ENCODE peak calls at places on chromosomes 11 and 22, in six cellular contexts. One of them, this sample, is unnamed.

GRCh38 chr11:2888266-2888968 is 2.8 kb upstream of the CDKN1C start:
- DNase-seq in midbrain: peak; percentile 84
- DNase-seq in DMS79: peak; percentile 25
- DNase-seq in activated CD8-positive, alpha-beta T cell treated with anti-CD3 and anti-CD28 coated beads for 36 hours: peak; percentile 93
- DNase-seq in 8988T: peak; percentile 99
- DNase-seq in stimulated activated CD4-positive, alpha-beta T cell treated with anti-CD3 and anti-CD28 coated beads, Interleukin-2, amount 100 ng/mL, for 48 hours: peak; percentile 93
- DNase-seq in this sample: peak; percentile 90

GRCh38 chr11:7927635-7928034 is 3.4 kb downstream of the OR10A6 start:
- DNase-seq in midbrain: no peak
- DNase-seq in 8988T: no peak
- DNase-seq in DMS79: no peak
- DNase-seq in activated CD8-positive, alpha-beta T cell treated with anti-CD3 and anti-CD28 coated beads for 36 hours: no peak
- DNase-seq in stimulated activated CD4-positive, alpha-beta T cell treated with anti-CD3 and anti-CD28 coated beads, Interleukin-2, amount 100 ng/mL, for 48 hours: no peak
- DNase-seq in this sample: peak; percentile 8

GRCh38 chr11:9002920-9003572 is 755 bp downstream of the NRIP3 start:
- DNase-seq in DMS79: no peak
- DNase-seq in stimulated activated CD4-positive, alpha-beta T cell treated with anti-CD3 and anti-CD28 coated beads, Interleukin-2, amount 100 ng/mL, for 48 hours: no peak
- DNase-seq in activated CD8-positive, alpha-beta T cell treated with anti-CD3 and anti-CD28 coated beads for 36 hours: peak; percentile 52
- DNase-seq in midbrain: no peak
- DNase-seq in 8988T: no peak
- DNase-seq in this sample: peak; percentile 32

GRCh38 chr11:132033051-132033450 is 662.6 kb downstream of the NTM start:
- DNase-seq in activated CD8-positive, alpha-beta T cell treated with anti-CD3 and anti-CD28 coated beads for 36 hours: no peak
- DNase-seq in midbrain: no peak
- DNase-seq in DMS79: no peak
- DNase-seq in 8988T: no peak
- DNase-seq in stimulated activated CD4-positive, alpha-beta T cell treated with anti-CD3 and anti-CD28 coated beads, Interleukin-2, amount 100 ng/mL, for 48 hours: no peak
- DNase-seq in this sample: no peak

GRCh38 chr11:118304227-118304808 is at the start of gene CD3E:
- DNase-seq in midbrain: no peak
- DNase-seq in stimulated activated CD4-positive, alpha-beta T cell treated with anti-CD3 and anti-CD28 coated beads, Interleukin-2, amount 100 ng/mL, for 48 hours: peak; percentile 53
- DNase-seq in DMS79: no peak
- DNase-seq in 8988T: no peak
- DNase-seq in activated CD8-positive, alpha-beta T cell treated with anti-CD3 and anti-CD28 coated beads for 36 hours: peak; percentile 88
- DNase-seq in this sample: peak; percentile 84

GRCh38 chr11:60905551-60906113 is 753 bp downstream of the PRPF19 start:
- DNase-seq in midbrain: no peak
- DNase-seq in activated CD8-positive, alpha-beta T cell treated with anti-CD3 and anti-CD28 coated beads for 36 hours: peak; percentile 33
- DNase-seq in 8988T: no peak
- DNase-seq in stimulated activated CD4-positive, alpha-beta T cell treated with anti-CD3 and anti-CD28 coated beads, Interleukin-2, amount 100 ng/mL, for 48 hours: no peak
- DNase-seq in DMS79: peak; percentile 4
- DNase-seq in this sample: peak; percentile 31

GRCh38 chr22:19197997-19198865 is 19.7 kb upstream of the SLC25A1 start:
- DNase-seq in stimulated activated CD4-positive, alpha-beta T cell treated with anti-CD3 and anti-CD28 coated beads, Interleukin-2, amount 100 ng/mL, for 48 hours: no peak
- DNase-seq in DMS79: no peak
- DNase-seq in midbrain: no peak
- DNase-seq in activated CD8-positive, alpha-beta T cell treated with anti-CD3 and anti-CD28 coated beads for 36 hours: no peak
- DNase-seq in 8988T: no peak
- DNase-seq in this sample: no peak

GRCh38 chr11:63564785-63565350 is 1.7 kb upstream of the PLAAT2 start:
- DNase-seq in activated CD8-positive, alpha-beta T cell treated with anti-CD3 and anti-CD28 coated beads for 36 hours: no peak
- DNase-seq in DMS79: no peak
- DNase-seq in 8988T: no peak
- DNase-seq in midbrain: no peak
- DNase-seq in stimulated activated CD4-positive, alpha-beta T cell treated with anti-CD3 and anti-CD28 coated beads, Interleukin-2, amount 100 ng/mL, for 48 hours: no peak
- DNase-seq in this sample: no peak

GRCh38 chr11:2828585-2829330 is 56.8 kb downstream of the CDKN1C start:
- DNase-seq in 8988T: no peak
- DNase-seq in midbrain: no peak
- DNase-seq in stimulated activated CD4-positive, alpha-beta T cell treated with anti-CD3 and anti-CD28 coated beads, Interleukin-2, amount 100 ng/mL, for 48 hours: no peak
- DNase-seq in activated CD8-positive, alpha-beta T cell treated with anti-CD3 and anti-CD28 coated beads for 36 hours: no peak
- DNase-seq in DMS79: no peak
- DNase-seq in this sample: no peak

GRCh38 chr11:1650034-1650917 is 20.7 kb downstream of the KRTAP5-5 start:
- DNase-seq in midbrain: no peak
- DNase-seq in stimulated activated CD4-positive, alpha-beta T cell treated with anti-CD3 and anti-CD28 coated beads, Interleukin-2, amount 100 ng/mL, for 48 hours: no peak
- DNase-seq in 8988T: no peak
- DNase-seq in activated CD8-positive, alpha-beta T cell treated with anti-CD3 and anti-CD28 coated beads for 36 hours: no peak
- DNase-seq in DMS79: no peak
- DNase-seq in this sample: no peak

GRCh38 chr22:32494971-32495370 is 20.4 kb downstream of the FBXO7 start:
- DNase-seq in 8988T: no peak
- DNase-seq in stimulated activated CD4-positive, alpha-beta T cell treated with anti-CD3 and anti-CD28 coated beads, Interleukin-2, amount 100 ng/mL, for 48 hours: no peak
- DNase-seq in activated CD8-positive, alpha-beta T cell treated with anti-CD3 and anti-CD28 coated beads for 36 hours: no peak
- DNase-seq in DMS79: no peak
- DNase-seq in midbrain: no peak
- DNase-seq in this sample: no peak

GRCh38 chr11:74321487-74322188 is 10.2 kb upstream of the P4HA3 start:
- DNase-seq in 8988T: no peak
- DNase-seq in DMS79: no peak
- DNase-seq in stimulated activated CD4-positive, alpha-beta T cell treated with anti-CD3 and anti-CD28 coated beads, Interleukin-2, amount 100 ng/mL, for 48 hours: peak; percentile 33
- DNase-seq in midbrain: no peak
- DNase-seq in activated CD8-positive, alpha-beta T cell treated with anti-CD3 and anti-CD28 coated beads for 36 hours: peak; percentile 42
- DNase-seq in this sample: peak; percentile 53

GRCh38 chr22:20025401-20026203 is 4.7 kb downstream of the TANGO2 start:
- DNase-seq in stimulated activated CD4-positive, alpha-beta T cell treated with anti-CD3 and anti-CD28 coated beads, Interleukin-2, amount 100 ng/mL, for 48 hours: no peak
- DNase-seq in activated CD8-positive, alpha-beta T cell treated with anti-CD3 and anti-CD28 coated beads for 36 hours: no peak
- DNase-seq in DMS79: no peak
- DNase-seq in midbrain: no peak
- DNase-seq in 8988T: no peak
- DNase-seq in this sample: no peak

GRCh38 chr11:82867495-82868082 is 32.6 kb downstream of the PRCP start:
- DNase-seq in 8988T: peak; percentile 46
- DNase-seq in activated CD8-positive, alpha-beta T cell treated with anti-CD3 and anti-CD28 coated beads for 36 hours: peak; percentile 93
- DNase-seq in midbrain: peak; percentile 87
- DNase-seq in stimulated activated CD4-positive, alpha-beta T cell treated with anti-CD3 and anti-CD28 coated beads, Interleukin-2, amount 100 ng/mL, for 48 hours: peak; percentile 83
- DNase-seq in DMS79: peak; percentile 48
- DNase-seq in this sample: peak; percentile 68

GRCh38 chr11:94100253-94100652 is 28.4 kb upstream of the PANX1 start:
- DNase-seq in DMS79: peak; percentile 95
- DNase-seq in activated CD8-positive, alpha-beta T cell treated with anti-CD3 and anti-CD28 coated beads for 36 hours: no peak
- DNase-seq in stimulated activated CD4-positive, alpha-beta T cell treated with anti-CD3 and anti-CD28 coated beads, Interleukin-2, amount 100 ng/mL, for 48 hours: no peak
- DNase-seq in 8988T: no peak
- DNase-seq in midbrain: no peak
- DNase-seq in this sample: no peak

GRCh38 chr11:75159081-75159953 is 8.4 kb downstream of the SLCO2B1 start:
- DNase-seq in activated CD8-positive, alpha-beta T cell treated with anti-CD3 and anti-CD28 coated beads for 36 hours: no peak
- DNase-seq in DMS79: no peak
- DNase-seq in stimulated activated CD4-positive, alpha-beta T cell treated with anti-CD3 and anti-CD28 coated beads, Interleukin-2, amount 100 ng/mL, for 48 hours: no peak
- DNase-seq in midbrain: no peak
- DNase-seq in 8988T: no peak
- DNase-seq in this sample: no peak

GRCh38 chr11:629237-629583 is 2.2 kb upstream of the SCT start:
- DNase-seq in stimulated activated CD4-positive, alpha-beta T cell treated with anti-CD3 and anti-CD28 coated beads, Interleukin-2, amount 100 ng/mL, for 48 hours: no peak
- DNase-seq in DMS79: no peak
- DNase-seq in activated CD8-positive, alpha-beta T cell treated with anti-CD3 and anti-CD28 coated beads for 36 hours: peak; percentile 49
- DNase-seq in midbrain: no peak
- DNase-seq in 8988T: no peak
- DNase-seq in this sample: peak; percentile 48

GRCh38 chr11:69371731-69372588 is 78.0 kb downstream of the MYEOV start:
- DNase-seq in midbrain: no peak
- DNase-seq in 8988T: no peak
- DNase-seq in DMS79: no peak
- DNase-seq in stimulated activated CD4-positive, alpha-beta T cell treated with anti-CD3 and anti-CD28 coated beads, Interleukin-2, amount 100 ng/mL, for 48 hours: no peak
- DNase-seq in activated CD8-positive, alpha-beta T cell treated with anti-CD3 and anti-CD28 coated beads for 36 hours: no peak
- DNase-seq in this sample: peak; percentile 1

GRCh38 chr22:17436981-17437410 is 67.7 kb downstream of the CECR2 start:
- DNase-seq in 8988T: no peak
- DNase-seq in DMS79: no peak
- DNase-seq in stimulated activated CD4-positive, alpha-beta T cell treated with anti-CD3 and anti-CD28 coated beads, Interleukin-2, amount 100 ng/mL, for 48 hours: no peak
- DNase-seq in activated CD8-positive, alpha-beta T cell treated with anti-CD3 and anti-CD28 coated beads for 36 hours: no peak
- DNase-seq in midbrain: peak; percentile 87
- DNase-seq in this sample: no peak